ENCODE peak calls at places on chromosomes 13 and 19, in seven cellular contexts. H is astrocyte of the cerebellum, X is heart left ventricle, J is heart right ventricle, W is neural crest cell, R is A549, U is psoas muscle. Q is an unnamed sample.

GRCh38 chr19:11673608-11674041 is 65.1 kb downstream of the ZNF823 start:
- DNase-seq in W (peak; percentile 75), H (peak; percentile 24), J (peak; percentile 73), X (peak; percentile 81), R (peak; percentile 21), U (peak; percentile 73), Q (peak; percentile 47)

GRCh38 chr19:46746281-46746965 is at the start of gene STRN4:
- DNase-seq in H (no peak), J (peak; percentile 63), X (no peak), W (peak; percentile 33), U (peak; percentile 75), R (no peak), Q (peak; percentile 74)

GRCh38 chr19:1064661-1065605 is 2.0 kb upstream of the ARHGAP45 start:
- DNase-seq in X (peak; percentile 80), W (peak; percentile 72), J (peak; percentile 72), R (peak; percentile 77), H (peak; percentile 16), U (peak; percentile 82), Q (peak; percentile 86)

GRCh38 chr19:1183543-1184172 is 9.6 kb upstream of the SBNO2 start:
- DNase-seq in R (peak; percentile 92), W (no peak), U (peak; percentile 46), J (no peak), H (no peak), X (no peak), Q (no peak)

GRCh38 chr13:45511310-45512147 is 46.8 kb downstream of the COG3 start:
- DNase-seq in W (peak; percentile 30), J (no peak), R (peak; percentile 64), U (no peak), X (no peak), H (peak; percentile 59), Q (peak; percentile 23)

GRCh38 chr19:21505459-21506393 is at the start of gene ZNF429:
- DNase-seq in W (peak; percentile 80), X (peak; percentile 92), H (peak; percentile 87), U (peak; percentile 94), J (peak; percentile 88), R (peak; percentile 4), Q (peak; percentile 85)

GRCh38 chr19:54421169-54421516 is 5.9 kb downstream of the TTYH1 start:
- DNase-seq in X (no peak), R (no peak), H (no peak), W (no peak), J (no peak), U (no peak), Q (no peak)

GRCh38 chr13:43935878-43936277 is 56.2 kb downstream of the LACC1 start:
- DNase-seq in H (no peak), W (no peak), J (no peak), X (no peak), R (no peak), U (no peak), Q (no peak)

GRCh38 chr19:46299004-46299509 is 2.2 kb downstream of the HIF3A start:
- DNase-seq in H (peak; percentile 59), J (peak; percentile 98), W (no peak), R (peak; percentile 90), X (peak; percentile 97), U (peak; percentile 94), Q (no peak)

GRCh38 chr13:113786262-113786841 is 27.3 kb downstream of the TMEM255B start:
- DNase-seq in J (no peak), U (no peak), W (no peak), X (no peak), H (no peak), R (no peak), Q (no peak)

GRCh38 chr13:42064259-42064658 is 15.8 kb downstream of the DGKH start:
- DNase-seq in X (no peak), W (no peak), R (no peak), U (no peak), J (no peak), H (no peak), Q (no peak)

DNA sequence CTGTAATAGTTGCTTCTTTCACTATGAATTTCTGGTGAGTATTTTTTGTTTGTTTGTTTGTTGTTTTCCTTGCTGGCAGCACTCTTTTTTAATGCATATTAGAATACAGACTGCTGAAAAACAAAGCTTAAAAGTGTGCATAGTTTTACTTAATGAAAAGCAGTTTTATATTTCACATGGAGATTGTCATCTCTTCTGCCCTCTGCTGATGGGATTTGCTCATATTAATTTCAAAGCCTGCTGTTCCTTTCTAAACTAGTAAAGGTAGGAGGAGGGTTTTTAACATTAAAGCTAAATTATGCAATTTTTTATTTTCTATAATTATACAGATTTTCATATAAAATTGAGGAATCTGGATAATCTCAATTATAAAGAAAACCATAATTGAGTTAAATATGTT is 692.6 kb upstream of the SLITRK1 start:
- DNase-seq in J (no peak), X (no peak), R (peak; percentile 0), W (no peak), H (peak; percentile 15), U (no peak), Q (no peak)
- TF ChIP-seq CTCF in J (no peak), X (no peak), R (no peak), W (peak; percentile 60), H (peak; percentile 47), U (no peak), Q (no peak)

GRCh38 chr13:57878291-57878690 is 246.7 kb downstream of the PCDH17 start:
- DNase-seq in U (no peak), X (no peak), J (no peak), H (no peak), W (no peak), R (no peak), Q (no peak)

GRCh38 chr13:57877596-57877995 is 246.1 kb downstream of the PCDH17 start:
- DNase-seq in U (no peak), R (no peak), J (no peak), X (no peak), H (no peak), W (no peak), Q (no peak)

GRCh38 chr13:57874530-57874929 is 243.0 kb downstream of the PCDH17 start:
- DNase-seq in W (no peak), X (no peak), R (no peak), U (no peak), H (no peak), J (no peak), Q (no peak)
- TF ChIP-seq CTCF in W (no peak), X (no peak), R (no peak), U (no peak), H (no peak), J (no peak), Q (no peak)

DNA sequence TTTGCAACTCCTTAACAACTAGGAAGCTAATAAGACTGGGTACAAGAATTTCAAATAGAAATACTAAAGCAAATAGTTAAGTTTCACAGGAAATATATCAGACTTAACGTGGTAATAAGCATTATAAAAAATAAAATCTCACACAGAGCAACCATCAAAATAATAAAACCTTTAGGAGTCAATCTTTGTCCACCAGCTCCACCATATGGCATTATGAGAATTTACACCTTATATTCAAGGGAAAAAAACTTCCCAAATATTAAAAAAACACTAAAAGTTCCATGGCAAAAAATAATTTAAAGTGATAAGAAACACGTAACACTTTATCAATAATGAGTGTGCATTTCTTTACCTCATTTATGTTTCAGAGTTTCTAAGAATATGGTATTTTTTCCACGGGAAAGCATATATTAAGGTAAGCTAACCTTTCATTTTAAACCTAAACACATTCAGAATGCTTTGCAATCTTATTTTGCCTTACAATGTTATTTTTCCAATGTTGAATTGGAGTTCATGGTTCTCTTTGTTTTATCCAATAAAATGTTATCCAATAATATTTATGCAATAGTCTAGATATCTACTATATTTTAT is 423.2 kb upstream of the SGCG start:
- DNase-seq in X (no peak), U (no peak), H (peak; percentile 4), R (peak; percentile 10), W (no peak), J (no peak), Q (no peak)
- TF ChIP-seq CTCF in X (peak; percentile 42), U (no peak), H (no peak), R (peak; percentile 34), W (peak; percentile 79), J (no peak), Q (peak; percentile 65)

GRCh38 chr19:30699871-30700280 is 327.7 kb downstream of the ZNF536 start:
- DNase-seq in W (no peak), R (no peak), U (no peak), J (no peak), X (no peak), H (no peak), Q (no peak)

GRCh38 chr19:30693179-30693578 is 321.0 kb downstream of the ZNF536 start:
- DNase-seq in U (no peak), W (no peak), J (no peak), R (no peak), H (no peak), X (no peak), Q (no peak)

GRCh38 chr19:30694156-30694555 is 322.0 kb downstream of the ZNF536 start:
- DNase-seq in U (no peak), R (no peak), X (no peak), H (no peak), J (no peak), W (no peak), Q (no peak)

GRCh38 chr19:30695171-30695875 is 323.1 kb downstream of the ZNF536 start:
- DNase-seq in U (no peak), J (no peak), R (no peak), X (no peak), H (no peak), W (no peak), Q (peak; percentile 40)

DNA sequence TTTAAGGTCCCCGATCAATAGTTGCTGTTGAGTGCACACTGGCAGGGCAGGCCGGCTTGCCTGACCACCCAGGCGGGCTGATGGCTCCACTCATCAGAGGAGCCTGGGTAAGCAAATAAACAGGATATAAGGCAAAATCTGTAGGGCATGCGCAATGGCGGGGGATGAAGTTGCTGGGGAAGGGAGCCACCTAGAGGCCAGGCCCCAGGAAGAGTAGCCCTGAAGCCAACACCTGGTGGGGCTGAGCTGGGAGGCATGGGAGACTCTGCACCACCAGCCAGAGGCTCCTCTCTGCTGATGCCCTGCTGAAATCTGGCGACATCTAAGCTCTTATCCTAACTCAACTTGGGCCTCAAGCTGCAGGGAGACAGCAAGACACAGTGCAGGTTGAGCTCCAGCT is 324.3 kb downstream of the ZNF536 start:
- DNase-seq in X (no peak), H (no peak), U (no peak), J (no peak), W (peak; percentile 38), R (peak; percentile 78), Q (peak; percentile 74)
- TF ChIP-seq CTCF in X (peak; percentile 27), H (peak; percentile 25), U (no peak), J (no peak), W (peak; percentile 57), R (peak; percentile 37), Q (peak; percentile 62)

GRCh38 chr19:45009625-45010255 is 8.5 kb downstream of the RELB start:
- DNase-seq in H (no peak), U (no peak), R (no peak), W (no peak), J (no peak), X (no peak), Q (no peak)
- TF ChIP-seq CTCF in H (no peak), U (no peak), R (no peak), W (no peak), J (no peak), X (no peak), Q (no peak)

DNA sequence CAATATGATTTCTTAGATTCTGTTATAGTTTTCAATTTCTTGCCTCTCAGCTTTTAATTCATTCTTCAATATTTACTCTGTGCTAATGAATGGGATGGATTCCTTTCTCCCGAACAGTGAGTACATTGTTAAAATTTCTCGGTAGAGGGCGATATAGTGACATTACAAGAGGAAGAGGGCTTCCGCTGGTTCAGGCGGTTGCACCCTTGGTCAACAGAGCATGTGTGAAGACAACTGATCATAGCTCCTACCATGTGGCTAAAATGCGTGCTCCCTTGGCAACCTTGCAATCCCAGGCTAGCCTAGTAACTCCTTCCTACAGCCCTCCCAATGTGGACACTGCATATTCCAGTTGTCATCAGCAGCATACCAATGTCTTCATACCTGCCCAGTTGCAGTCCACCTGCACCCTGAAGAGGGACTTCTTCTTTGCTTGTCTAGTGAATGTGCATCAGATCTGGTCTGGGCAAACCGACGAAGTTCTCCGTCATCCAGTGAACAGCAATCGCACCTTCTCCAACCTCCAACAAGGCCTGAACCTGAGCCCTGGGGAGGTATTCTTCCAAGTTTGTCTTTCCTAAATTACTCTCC is 653.0 kb upstream of the GPC6 start:
- DNase-seq in H (peak; percentile 2), W (no peak), X (no peak), J (no peak), U (no peak), R (peak; percentile 12), Q (peak; percentile 37)
- TF ChIP-seq CTCF in H (no peak), W (peak; percentile 56), X (no peak), J (no peak), U (no peak), R (no peak), Q (peak; percentile 62)

Q was measured in nephron progenitor cell.